ENCODE peak calls at places on chromosomes 16 and 17, in six cellular contexts. P, Z, N, Y, B and H are unnamed samples. For H3K36me3, the result is how much of the 10 kb centered on the place peaks cover.

GRCh38 chr16:11056090-11056988 is 112.0 kb downstream of the CLEC16A start:
- DNase-seq in P (no peak), Z (no peak), N (no peak), Y (no peak), B (no peak), H (no peak)

GRCh38 chr16:79334127-79334526 is 266.4 kb downstream of the MAF start:
- DNase-seq in P (no peak), Z (no peak), N (no peak), Y (no peak), B (peak), H (peak)

GRCh38 chr16:72945611-72946010 is 102.3 kb downstream of the ZFHX3 start:
- DNase-seq in P (no peak), Z (no peak), N (no peak), Y (no peak), B (no peak), H (no peak)

GRCh38 chr16:79768594-79768993 is 168.1 kb upstream of the MAF start:
- DNase-seq in P (no peak), Z (peak), N (no peak), Y (no peak), B (no peak), H (no peak)

GRCh38 chr16:63527404-63527803 is 1491.2 kb upstream of the CDH8 start:
- DNase-seq in P (no peak), Z (no peak), N (no peak), Y (no peak), B (no peak), H (no peak)

GRCh38 chr17:30717290-30718098 is 107.0 kb downstream of the CRLF3 start:
- DNase-seq in P (no peak), Z (peak), N (no peak), Y (peak), B (no peak), H (no peak)

GRCh38 chr17:59154335-59154720 is 658 bp downstream of the SKA2 start:
- DNase-seq in P (peak), Z (no peak), N (no peak), Y (peak), B (peak), H (peak)

GRCh38 chr16:7209598-7209997 is 123.0 kb upstream of the RBFOX1 start:
- DNase-seq in P (no peak), Z (no peak), N (no peak), Y (no peak), B (no peak), H (no peak)

GRCh38 chr16:80938035-80938927 is 68.4 kb downstream of the CMC2 start:
- DNase-seq in P (peak), Z (peak), N (peak), Y (no peak), B (no peak), H (peak)

GRCh38 chr17:30720013-30720471 is 104.5 kb downstream of the CRLF3 start:
- DNase-seq in P (no peak), Z (no peak), N (no peak), Y (peak), B (no peak), H (no peak)

DNA sequence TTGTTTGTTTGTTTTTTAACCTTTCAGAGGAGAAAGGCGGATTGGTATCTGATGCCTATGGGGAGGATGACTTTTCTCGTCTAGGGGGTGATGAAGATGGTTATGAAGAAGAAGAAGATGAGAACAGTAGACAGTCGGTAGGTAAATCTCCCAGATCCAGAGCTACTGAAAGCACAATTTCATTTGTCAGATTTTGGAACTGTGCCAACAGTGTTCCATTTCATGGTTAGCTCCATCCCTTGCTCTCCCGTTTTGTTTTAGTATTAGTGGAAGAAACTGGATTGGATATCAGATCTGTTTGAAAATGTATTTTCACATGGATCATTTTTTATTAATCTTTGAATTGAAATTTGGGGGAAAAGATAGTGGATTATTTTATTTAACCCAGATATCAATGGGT is 1.4 kb downstream of the SAP30BP start:
- DNase-seq in P (no peak), Z (no peak), N (no peak), Y (no peak), B (no peak), H (no peak)
- H3K36me3 ChIP-seq in P (under half), Z (under half), N (under half), Y (half or more), B (under half), H (under half)

GRCh38 chr16:23590181-23590580 is 5.9 kb downstream of the NDUFAB1 start:
- DNase-seq in P (no peak), Z (no peak), N (no peak), Y (no peak), B (no peak), H (no peak)

GRCh38 chr16:23584186-23585076 is 11.7 kb downstream of the NDUFAB1 start:
- DNase-seq in P (no peak), Z (no peak), N (no peak), Y (no peak), B (no peak), H (no peak)

GRCh38 chr16:23581746-23582145 is 14.4 kb downstream of the NDUFAB1 start:
- DNase-seq in P (no peak), Z (no peak), N (no peak), Y (no peak), B (no peak), H (no peak)

GRCh38 chr16:23587726-23588125 is 8.4 kb downstream of the NDUFAB1 start:
- DNase-seq in P (no peak), Z (peak), N (no peak), Y (no peak), B (no peak), H (no peak)
- H3K36me3 ChIP-seq in P (under half), Z (half or more), N (under half), Y (half or more), B (under half), H (under half)

DNA sequence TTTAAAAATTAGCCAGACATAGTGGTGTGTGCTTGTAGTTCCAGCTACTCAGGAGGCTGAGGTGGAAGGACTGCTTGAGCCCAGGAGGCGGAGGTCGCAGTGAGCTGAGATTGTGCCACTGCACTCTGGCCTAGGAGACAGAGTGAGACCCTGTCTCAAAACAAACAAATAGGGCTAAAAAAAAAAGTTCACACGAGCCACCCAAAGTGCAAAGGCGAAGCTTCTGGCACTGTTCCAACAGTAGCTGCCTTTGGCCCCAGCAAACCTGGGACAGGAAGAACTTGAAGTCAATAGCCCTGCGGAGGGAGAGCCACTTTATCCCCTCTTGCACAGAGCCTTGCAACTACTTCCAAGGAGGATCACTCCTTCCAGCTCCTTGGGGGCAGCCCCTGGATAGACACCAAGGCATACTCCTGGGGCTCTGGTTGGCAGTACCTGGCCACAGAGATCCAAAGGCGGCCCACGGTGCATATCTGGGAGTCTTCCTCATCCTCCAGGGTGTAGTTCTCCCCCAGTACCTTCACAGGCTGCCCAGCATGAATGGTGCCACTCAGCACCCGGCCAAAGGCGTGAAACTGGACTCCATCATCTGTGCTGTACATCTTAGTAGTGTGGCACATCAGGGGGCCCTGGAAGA is 14.7 kb downstream of the HIGD1B start:
- DNase-seq in P (no peak), Z (no peak), N (no peak), Y (no peak), B (no peak), H (no peak)
- H3K36me3 ChIP-seq in P (under half), Z (half or more), N (under half), Y (half or more), B (half or more), H (under half)

GRCh38 chr17:81267390-81268067 is 27.6 kb downstream of the SLC38A10 start:
- DNase-seq in P (no peak), Z (peak), N (no peak), Y (no peak), B (no peak), H (no peak)
- H3K36me3 ChIP-seq in P (under half), Z (under half), N (under half), Y (half or more), B (under half), H (under half)

DNA sequence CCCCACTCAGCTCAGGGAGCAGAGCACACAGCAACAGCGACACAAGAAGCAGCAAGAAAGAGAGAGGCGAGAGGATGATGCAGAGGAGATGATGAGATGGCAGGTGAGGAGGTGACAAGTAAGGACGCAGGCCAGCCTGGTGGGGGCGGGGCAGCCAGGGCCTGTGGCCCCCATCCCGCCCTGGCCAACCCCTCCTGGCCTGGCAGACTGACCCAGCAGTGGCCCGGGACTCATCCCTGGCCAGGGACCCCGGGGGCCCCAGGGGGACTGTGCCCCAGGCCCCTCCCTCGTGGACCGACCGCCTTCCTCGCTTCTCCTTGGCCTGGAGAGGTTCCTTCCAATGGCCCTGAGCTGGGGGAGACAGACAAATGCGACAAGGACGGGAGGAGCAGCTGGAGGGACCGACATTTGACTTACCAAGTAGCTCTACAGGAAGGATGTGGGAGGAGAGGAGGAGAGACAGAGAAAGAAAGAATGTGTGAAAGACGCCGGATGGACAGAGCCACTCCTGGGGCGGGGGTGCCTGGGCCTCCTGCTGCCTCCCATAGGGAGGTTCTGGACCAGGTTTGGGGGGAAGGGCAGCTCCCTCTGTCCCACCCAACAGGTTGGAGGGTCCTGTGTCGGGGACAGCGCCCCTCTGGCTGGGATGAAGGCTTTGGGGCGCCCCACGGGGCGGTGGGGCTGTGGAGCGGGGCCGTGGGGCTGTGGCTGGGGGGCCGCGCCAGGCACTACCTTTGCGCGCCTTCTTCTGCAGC is 6.8 kb downstream of the MTSS2 start:
- DNase-seq in P (no peak), Z (no peak), N (no peak), Y (peak), B (no peak), H (no peak)
- H3K36me3 ChIP-seq in P (under half), Z (half or more), N (under half), Y (half or more), B (under half), H (under half)

DNA sequence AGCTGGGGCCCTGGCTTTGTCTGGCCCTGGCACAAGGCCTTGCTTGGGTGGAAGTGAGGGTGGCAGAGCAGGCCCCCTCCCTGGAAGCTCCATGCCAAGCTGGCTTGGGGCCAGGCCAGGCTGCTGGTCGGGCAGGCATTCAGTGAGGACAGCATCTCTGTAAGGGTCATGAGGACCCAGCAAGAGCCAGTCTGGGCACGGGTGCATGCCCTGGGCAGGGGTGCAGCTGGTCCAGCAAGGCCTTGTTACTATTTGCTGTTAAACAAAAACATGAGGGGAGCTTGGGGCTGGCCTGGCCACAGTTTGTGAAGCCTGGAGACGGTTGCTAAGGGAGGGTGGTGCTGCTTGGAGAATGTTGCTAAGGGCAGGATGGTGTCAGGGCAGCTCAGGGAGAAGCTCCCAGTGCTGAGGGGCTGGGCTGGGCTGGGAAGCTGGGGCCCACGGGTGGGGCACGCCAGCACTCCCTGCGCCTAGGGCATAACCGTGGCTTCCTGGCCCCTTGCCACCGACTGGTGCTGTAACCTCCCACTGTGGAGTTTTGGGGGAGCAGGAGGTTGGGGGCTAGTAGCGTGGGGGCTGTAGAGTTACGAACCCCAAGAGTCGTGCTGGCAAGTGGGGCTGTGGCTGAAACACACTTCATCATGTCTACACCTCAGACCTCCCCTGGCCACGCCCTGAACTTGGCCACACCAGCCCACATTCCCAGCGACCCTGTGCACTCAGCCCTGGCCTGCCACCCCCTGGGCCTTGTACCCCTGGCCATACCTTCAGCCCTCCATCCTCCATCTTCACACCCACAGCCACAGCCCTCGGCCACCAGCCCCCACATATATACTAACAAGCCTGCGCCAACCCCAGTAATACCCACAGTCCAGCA is 1.6 kb downstream of the TPPP3 start:
- DNase-seq in P (peak), Z (peak), N (no peak), Y (no peak), B (no peak), H (no peak)
- H3K36me3 ChIP-seq in P (under half), Z (under half), N (under half), Y (under half), B (under half), H (under half)

DNA sequence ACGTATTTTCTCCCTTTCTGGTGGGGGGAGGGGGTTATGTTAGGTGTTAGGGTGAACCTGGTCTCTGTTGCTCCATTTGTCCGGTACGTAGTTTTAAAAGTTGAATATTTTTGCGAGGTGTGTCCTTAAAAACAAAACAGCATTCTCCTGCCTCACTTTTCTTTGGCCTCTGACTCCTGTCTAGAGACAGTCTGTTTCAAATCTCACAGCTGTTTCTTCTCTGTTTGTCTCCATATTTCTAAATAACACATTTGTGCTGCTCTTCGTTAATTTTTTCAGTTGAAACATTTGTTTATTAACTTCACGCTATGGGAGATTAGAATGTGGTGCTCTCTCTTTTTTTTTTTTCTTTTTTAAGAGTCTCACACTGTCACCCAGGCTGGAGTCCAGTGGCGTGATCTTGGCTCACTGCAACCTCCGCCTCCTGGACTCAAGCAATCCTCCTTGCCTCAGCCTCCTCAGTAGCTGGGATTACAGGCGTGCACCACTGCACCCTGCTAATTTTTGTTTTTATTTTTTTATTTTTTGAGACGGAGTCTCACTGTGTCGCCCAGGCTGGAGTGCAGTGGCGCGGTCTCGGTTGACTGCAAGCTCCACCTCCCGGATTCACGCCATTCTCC is 31.7 kb downstream of the RPA1 start:
- DNase-seq in P (no peak), Z (no peak), N (no peak), Y (no peak), B (no peak), H (no peak)
- H3K36me3 ChIP-seq in P (under half), Z (under half), N (under half), Y (under half), B (under half), H (under half)

GRCh38 chr17:67108411-67108810 is 64.1 kb downstream of the CACNG1 start:
- DNase-seq in P (no peak), Z (no peak), N (no peak), Y (no peak), B (no peak), H (no peak)
- H3K36me3 ChIP-seq in P (under half), Z (under half), N (under half), Y (half or more), B (under half), H (under half)

GRCh38 chr16:74942977-74943918 is 41.7 kb downstream of the WDR59 start:
- DNase-seq in P (no peak), Z (peak), N (no peak), Y (no peak), B (no peak), H (no peak)
- H3K36me3 ChIP-seq in P (under half), Z (under half), N (under half), Y (half or more), B (under half), H (under half)

GRCh38 chr17:78798695-78799559 is 16.9 kb upstream of the CYTH1 start:
- DNase-seq in P (no peak), Z (peak), N (no peak), Y (no peak), B (no peak), H (no peak)

GRCh38 chr17:78802459-78802858 is 20.4 kb upstream of the CYTH1 start:
- DNase-seq in P (no peak), Z (peak), N (no peak), Y (no peak), B (no peak), H (no peak)

GRCh38 chr17:78802008-78802407 is 19.9 kb upstream of the CYTH1 start:
- DNase-seq in P (no peak), Z (peak), N (no peak), Y (no peak), B (no peak), H (no peak)

GRCh38 chr17:78797691-78798585 is 15.9 kb upstream of the CYTH1 start:
- DNase-seq in P (no peak), Z (peak), N (no peak), Y (no peak), B (no peak), H (no peak)

GRCh38 chr17:78800132-78800931 is 18.3 kb upstream of the CYTH1 start:
- DNase-seq in P (no peak), Z (peak), N (no peak), Y (no peak), B (no peak), H (no peak)
- H3K36me3 ChIP-seq in P (under half), Z (half or more), N (under half), Y (half or more), B (half or more), H (under half)